ENCODE peak calls at places on chromosomes 6 and 20, in four cellular contexts. X, Y, T and B are unnamed samples.

GRCh38 chr6:106522557-106522956 is 106.7 kb downstream of the RTN4IP1 start:
- DNase-seq in X (no peak), Y (no peak), T (no peak), B (no peak)

GRCh38 chr20:38145094-38146075 is 19.7 kb downstream of the TGM2 start:
- DNase-seq in X (no peak), Y (no peak), T (no peak), B (peak)

GRCh38 chr6:167956983-167957492 is 40.4 kb upstream of the KIF25 start:
- DNase-seq in X (no peak), Y (no peak), T (no peak), B (no peak)

GRCh38 chr6:26501482-26501986 is 1.4 kb downstream of the BTN1A1 start:
- DNase-seq in X (peak), Y (peak), T (peak), B (peak)

GRCh38 chr20:24633026-24633425 is 163.6 kb downstream of the SYNDIG1 start:
- DNase-seq in X (no peak), Y (no peak), T (no peak), B (no peak)

GRCh38 chr6:153024401-153025017 is 22.0 kb upstream of the MTRF1L start:
- DNase-seq in X (no peak), Y (peak), T (peak), B (no peak)

GRCh38 chr6:13292774-13293173 is 35.6 kb downstream of the TBC1D7 start:
- DNase-seq in X (no peak), Y (peak), T (no peak), B (no peak)

GRCh38 chr20:45781391-45781931 is 10.2 kb downstream of the WFDC3 start:
- DNase-seq in X (no peak), Y (no peak), T (peak), B (no peak)

GRCh38 chr20:53579266-53579580 is 14.4 kb downstream of the ZNF217 start:
- DNase-seq in X (no peak), Y (no peak), T (no peak), B (no peak)

GRCh38 chr20:40938020-40938419 is 90.6 kb upstream of the TOP1 start:
- DNase-seq in X (no peak), Y (no peak), T (no peak), B (no peak)
- TF ChIP-seq CTCF in X (no peak), Y (no peak), T (no peak), B (no peak)

DNA sequence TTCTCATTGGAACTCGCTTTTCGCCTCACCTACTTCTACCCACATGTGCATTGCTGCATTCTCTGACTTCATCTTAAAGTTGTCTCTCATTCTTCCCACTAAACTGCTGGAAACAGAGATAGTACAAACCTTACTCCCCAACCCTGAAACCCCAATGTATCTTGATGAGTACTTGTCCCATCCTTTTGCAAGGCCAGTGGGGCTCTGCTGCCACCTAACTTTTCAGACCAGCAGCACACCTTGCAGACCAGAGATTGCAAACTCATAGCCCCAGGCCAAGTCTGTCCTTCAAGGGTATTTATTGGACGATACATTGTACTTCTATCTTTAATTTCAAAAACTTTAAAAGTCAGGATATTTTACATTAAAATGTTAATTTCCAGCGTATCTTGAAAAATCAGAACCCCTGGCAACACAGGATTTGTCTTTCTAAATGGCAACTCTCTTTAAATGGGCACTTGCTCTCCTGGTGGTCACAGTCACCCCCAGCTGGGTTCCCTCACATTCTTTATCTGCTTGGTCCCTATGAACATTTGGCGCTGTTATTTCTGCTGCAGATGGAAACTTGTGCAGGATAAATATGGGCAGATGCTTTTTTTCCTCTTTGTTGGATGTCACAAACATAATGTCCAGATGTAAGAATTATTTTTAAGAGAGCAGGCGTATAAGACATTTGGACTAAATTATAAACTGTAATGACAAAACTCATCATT is 83.9 kb downstream of the SOD2 start:
- DNase-seq in X (no peak), Y (no peak), T (peak), B (no peak)
- TF ChIP-seq CTCF in X (no peak), Y (no peak), T (peak), B (no peak)

GRCh38 chr6:16430661-16431089 is 192.3 kb downstream of the GMPR start:
- DNase-seq in X (no peak), Y (no peak), T (peak), B (no peak)

GRCh38 chr6:16433338-16433737 is 195.0 kb downstream of the GMPR start:
- DNase-seq in X (no peak), Y (no peak), T (no peak), B (no peak)

GRCh38 chr6:16434885-16435284 is 196.5 kb downstream of the GMPR start:
- DNase-seq in X (no peak), Y (no peak), T (no peak), B (no peak)

GRCh38 chr6:16429669-16430068 is 191.3 kb downstream of the GMPR start:
- DNase-seq in X (no peak), Y (no peak), T (no peak), B (no peak)

GRCh38 chr6:16432075-16433032 is 194.0 kb downstream of the GMPR start:
- DNase-seq in X (no peak), Y (no peak), T (peak), B (no peak)
- TF ChIP-seq CTCF in X (no peak), Y (no peak), T (no peak), B (no peak)

GRCh38 chr6:54266400-54266923 is 41.8 kb upstream of the TINAG start:
- DNase-seq in X (no peak), Y (no peak), T (no peak), B (no peak)
- TF ChIP-seq CTCF in X (no peak), Y (no peak), T (no peak), B (no peak)

GRCh38 chr6:31778999-31779885 is 2.1 kb upstream of the VWA7 start:
- DNase-seq in X (no peak), Y (no peak), T (no peak), B (no peak)

GRCh38 chr6:31781244-31782125 is 4.4 kb upstream of the VWA7 start:
- DNase-seq in X (no peak), Y (no peak), T (no peak), B (no peak)

GRCh38 chr6:31780507-31781243 is 3.5 kb upstream of the VWA7 start:
- DNase-seq in X (no peak), Y (no peak), T (no peak), B (no peak)

GRCh38 chr6:31778193-31778592 is 1.1 kb upstream of the VWA7 start:
- DNase-seq in X (no peak), Y (no peak), T (no peak), B (no peak)

DNA sequence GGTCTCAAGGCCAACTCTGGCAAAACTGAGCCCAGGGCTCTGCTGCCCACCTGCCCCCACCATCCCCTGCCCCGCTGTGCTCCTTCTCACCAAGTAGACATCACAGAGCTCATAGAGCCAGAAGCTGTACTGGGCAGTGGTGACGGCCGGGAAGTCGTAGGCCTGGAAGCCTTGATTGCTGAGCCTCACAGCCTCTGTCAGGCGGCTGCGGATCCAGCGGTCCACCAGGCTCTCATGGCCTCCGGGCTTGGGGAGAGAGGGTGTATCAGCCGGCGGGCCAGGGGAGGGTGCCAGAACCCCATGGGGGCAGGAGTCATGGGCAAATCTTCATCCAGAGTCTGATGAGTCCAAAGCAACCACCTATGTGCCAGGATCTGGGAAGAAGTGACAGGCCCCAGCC is 2.8 kb upstream of the VWA7 start:
- DNase-seq in X (no peak), Y (no peak), T (no peak), B (no peak)
- TF ChIP-seq CTCF in X (no peak), Y (no peak), T (no peak), B (no peak)

GRCh38 chr6:41021832-41022231 is 17.2 kb downstream of the UNC5CL start:
- DNase-seq in X (no peak), Y (no peak), T (peak), B (no peak)
- TF ChIP-seq CTCF in X (no peak), Y (no peak), T (peak), B (no peak)